ENCODE peak calls at places on chromosomes 6 and 20, in six cellular contexts. X, F, H, G, C and W are unnamed samples.

GRCh38 chr6:157985378-157986155 is 3.9 kb downstream of the SYNJ2 start:
- DNase-seq in H (no peak), X (no peak), F (no peak), G (no peak), C (peak), W (peak)

GRCh38 chr6:26439151-26439550 is 1.2 kb upstream of the BTN3A3 start:
- DNase-seq in X (no peak), H (no peak), F (peak), G (no peak), C (no peak), W (no peak)

GRCh38 chr6:159935633-159936032 is 33.2 kb upstream of the IGF2R start:
- DNase-seq in C (no peak), G (no peak), X (no peak), F (no peak), H (no peak), W (no peak)

GRCh38 chr6:21494505-21494904 is 99.0 kb upstream of the SOX4 start:
- DNase-seq in X (no peak), H (no peak), C (no peak), F (no peak), G (no peak), W (no peak)

GRCh38 chr6:37205189-37205996 is 35.4 kb downstream of the PIM1 start:
- DNase-seq in C (no peak), G (no peak), H (no peak), X (no peak), F (no peak), W (no peak)

GRCh38 chr6:4950849-4951533 is 52.8 kb downstream of the RPP40 start:
- DNase-seq in G (no peak), H (no peak), X (no peak), C (no peak), F (no peak), W (no peak)

GRCh38 chr6:3409699-3410384 is 47.0 kb downstream of the SLC22A23 start:
- DNase-seq in X (no peak), C (peak), H (no peak), F (peak), G (no peak), W (no peak)

GRCh38 chr6:32375739-32376529 is 4.2 kb upstream of the TSBP1 start:
- DNase-seq in X (no peak), H (no peak), C (no peak), G (no peak), F (peak), W (no peak)

GRCh38 chr20:15039088-15039762 is 701.8 kb upstream of the FLRT3 start:
- DNase-seq in H (no peak), F (no peak), G (no peak), X (peak), C (no peak), W (no peak)

GRCh38 chr6:161486326-161486725 is 212.5 kb upstream of the AGPAT4 start:
- DNase-seq in H (no peak), G (no peak), X (no peak), C (peak), F (no peak), W (peak)

GRCh38 chr6:144352310-144352709 is 67.2 kb downstream of the UTRN start:
- DNase-seq in C (no peak), F (peak), G (no peak), H (no peak), X (no peak), W (no peak)
- H3K4me3 ChIP-seq in C (no peak), F (peak), G (no peak), H (no peak), X (no peak), W (no peak)

GRCh38 chr6:80605165-80605989 is 498.9 kb downstream of the BCKDHB start:
- DNase-seq in C (peak), G (peak), H (no peak), X (no peak), F (peak), W (peak)

GRCh38 chr6:80608881-80609280 is 502.4 kb downstream of the BCKDHB start:
- DNase-seq in C (peak), X (no peak), G (no peak), F (no peak), H (no peak), W (no peak)

GRCh38 chr6:80607814-80608391 is 501.4 kb downstream of the BCKDHB start:
- DNase-seq in F (peak), C (peak), H (no peak), G (peak), X (no peak), W (no peak)

GRCh38 chr6:80610821-80611220 is 504.4 kb downstream of the BCKDHB start:
- DNase-seq in F (no peak), H (no peak), X (no peak), C (no peak), G (peak), W (no peak)
- H3K4me3 ChIP-seq in F (no peak), H (no peak), X (no peak), C (no peak), G (no peak), W (no peak)

GRCh38 chr6:125818225-125818657 is 27.5 kb downstream of the NCOA7 start:
- DNase-seq in F (no peak), X (no peak), H (no peak), G (no peak), C (no peak), W (no peak)
- H3K4me3 ChIP-seq in F (no peak), X (no peak), H (peak), G (peak), C (no peak), W (no peak)

DNA sequence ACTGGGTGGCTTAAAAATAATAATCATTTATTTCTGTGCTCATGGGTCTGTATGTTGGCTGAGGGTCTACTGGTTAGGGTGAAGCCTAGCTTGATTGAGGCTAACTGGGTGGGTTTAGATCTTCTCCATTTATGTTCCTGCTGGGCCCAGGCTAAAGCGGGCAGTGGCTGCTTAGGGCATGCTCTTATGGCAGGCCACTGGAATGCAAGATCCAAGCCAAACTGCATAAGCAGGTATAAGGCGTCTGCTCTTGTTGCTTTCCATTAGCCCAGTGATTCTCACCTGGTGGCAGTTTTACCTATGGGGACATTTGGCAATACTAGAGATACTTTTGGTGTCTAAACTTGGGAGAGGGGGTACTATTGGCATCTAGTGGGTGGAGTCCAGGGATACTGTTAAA is 44.5 kb downstream of the QKI start:
- DNase-seq in F (no peak), H (no peak), C (no peak), G (no peak), X (no peak), W (no peak)
- H3K4me3 ChIP-seq in F (no peak), H (no peak), C (no peak), G (no peak), X (no peak), W (no peak)

GRCh38 chr6:11685411-11686093 is 93.1 kb downstream of the ADTRP start:
- DNase-seq in F (no peak), C (peak), H (no peak), G (no peak), X (no peak), W (no peak)
- H3K4me3 ChIP-seq in F (no peak), C (no peak), H (no peak), G (no peak), X (no peak), W (no peak)